ENCODE peak calls at places on chromosome 22, in five cellular contexts. R is mammary epithelial cell, Z is aorta, L is neuronal stem cell, P is bronchial epithelial cell. Y is an unnamed sample. For H3K27me3, the result is how much of the 10 kb centered on the place peaks cover.

GRCh38 chr22:37169947-37170688 is 17.9 kb downstream of the C1QTNF6 start:
- DNase-seq in Z (peak), P (no peak), R (no peak), L (no peak), Y (no peak)

GRCh38 chr22:45290410-45290936 is 5.7 kb downstream of the UPK3A start:
- DNase-seq in P (peak), L (no peak), Z (no peak), R (peak), Y (no peak)

GRCh38 chr22:24944224-24944937 is 2.1 kb downstream of the LHFPL7 start:
- DNase-seq in L (no peak), Z (no peak), P (no peak), R (no peak), Y (no peak)

GRCh38 chr22:37484115-37485005 is 1.8 kb downstream of the MFNG start:
- DNase-seq in Z (peak), L (no peak), R (no peak), P (no peak), Y (no peak)

GRCh38 chr22:44317163-44317455 is 4.4 kb upstream of the SHISAL1 start:
- DNase-seq in P (no peak), L (no peak), Z (no peak), R (no peak), Y (no peak)

GRCh38 chr22:47129902-47130301 is 367.5 kb downstream of the TBC1D22A start:
- DNase-seq in P (peak), Z (peak), R (peak), L (no peak), Y (peak)

GRCh38 chr22:50247748-50248147 is 2.9 kb upstream of the TUBGCP6 start:
- DNase-seq in L (no peak), R (no peak), P (peak), Z (no peak), Y (no peak)

GRCh38 chr22:47678667-47679287 is 916.3 kb downstream of the TBC1D22A start:
- DNase-seq in L (no peak), P (no peak), R (no peak), Z (no peak), Y (no peak)

GRCh38 chr22:46107089-46107664 is 43.1 kb upstream of the PPARA start:
- DNase-seq in R (peak), L (no peak), P (peak), Z (no peak), Y (no peak)

GRCh38 chr22:50264104-50264745 is 2.7 kb upstream of the MAPK12 start:
- DNase-seq in R (no peak), L (no peak), Z (no peak), P (no peak), Y (no peak)

GRCh38 chr22:44573451-44573850 is 75.4 kb upstream of the RTL6 start:
- DNase-seq in Z (no peak), R (no peak), P (no peak), L (no peak), Y (no peak)

GRCh38 chr22:24146190-24146616 is 35.1 kb upstream of the SUSD2 start:
- DNase-seq in Z (no peak), L (no peak), R (no peak), P (peak), Y (no peak)

GRCh38 chr22:20867179-20868099 is 8.6 kb downstream of the SNAP29 start:
- DNase-seq in R (no peak), P (no peak), L (peak), Z (peak), Y (no peak)

GRCh38 chr22:24592144-24592845 is 578 bp downstream of the LRRC75B start:
- DNase-seq in P (no peak), L (peak), R (no peak), Z (peak), Y (no peak)

DNA sequence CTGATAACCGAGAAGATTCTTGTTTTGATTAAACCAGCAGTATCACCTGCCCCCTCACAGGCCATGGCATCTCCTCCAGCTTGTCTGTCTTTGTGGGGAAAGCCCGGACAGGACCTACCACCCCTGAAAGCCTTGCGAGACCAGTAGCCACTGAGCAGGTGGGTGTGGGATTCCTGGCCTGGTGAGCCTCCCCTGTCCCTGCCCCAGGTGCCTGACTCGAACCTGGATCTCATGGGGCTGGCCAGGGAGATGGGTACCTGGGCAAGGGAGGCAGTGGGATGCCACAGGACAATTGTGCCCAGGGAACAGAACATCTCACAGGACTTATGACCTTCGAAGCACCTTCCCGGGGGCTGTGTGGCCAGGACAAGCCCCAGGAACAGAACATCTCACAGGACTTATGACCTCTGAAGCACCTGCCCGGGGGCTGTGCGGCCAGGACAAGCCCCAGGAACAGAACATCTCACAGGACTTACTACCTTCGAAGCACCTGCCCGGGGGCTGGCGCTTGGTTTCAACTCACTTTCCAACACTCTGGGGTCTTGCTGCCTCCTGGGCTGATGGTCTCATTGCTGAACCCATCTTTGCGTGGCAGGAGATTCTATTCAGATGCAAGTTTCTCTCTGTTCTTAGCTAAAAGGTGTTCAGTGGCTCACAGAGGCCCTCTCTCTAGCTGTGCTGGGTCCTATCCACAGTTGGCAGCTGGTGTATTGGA is 854.5 kb downstream of the BRD1 start:
- DNase-seq in P (no peak), R (no peak), L (no peak), Z (peak), Y (no peak)
- H3K27me3 ChIP-seq in P (under half), R (under half), L (under half), Z (under half), Y (under half)

GRCh38 chr22:39528681-39529486 is 3.7 kb downstream of the RPS19BP1 start:
- DNase-seq in Z (peak), P (peak), R (peak), L (peak), Y (peak)
- H3K4me3 ChIP-seq in Z (no peak), P (no peak), R (no peak), L (no peak), Y (no peak)

GRCh38 chr22:42343551-42344081 is 73.2 kb upstream of the TCF20 start:
- DNase-seq in Z (no peak), L (no peak), R (no peak), P (no peak), Y (no peak)
- H3K27me3 ChIP-seq in Z (under half), L (under half), R (under half), P (under half), Y (under half)

GRCh38 chr22:29470159-29470855 is 9.7 kb upstream of the NEFH start:
- DNase-seq in L (peak), R (peak), P (peak), Z (peak), Y (peak)
- H3K4me3 ChIP-seq in L (peak), R (peak), P (peak), Z (no peak), Y (peak)